ENCODE peak calls at places on chromosomes 4 and X, in nine cellular contexts. G is suprapubic skin, N is sigmoid colon, P is H1, R is transverse colon, I is stomach, Y is ovary, F is K562, C is upper lobe of left lung. B is an unnamed sample. For H3K36me3, the result is how much of the 10 kb centered on the place peaks cover.

GRCh38 chrX:8803326-8803725 is 2.1 kb upstream of the FAM9A start:
- DNase-seq in C (no peak), P (no peak), R (no peak), G (no peak), I (no peak), N (no peak), F (no peak), Y (no peak), B (no peak)

GRCh38 chr4:165600959-165601674 is 222.3 kb downstream of the CPE start:
- DNase-seq in P (no peak), F (no peak), Y (no peak), N (no peak), I (no peak), R (no peak), G (no peak), C (no peak), B (no peak)

GRCh38 chr4:131348258-131348657 is 1800.8 kb upstream of the PCDH10 start:
- DNase-seq in C (no peak), Y (no peak), N (no peak), F (no peak), R (no peak), P (no peak), G (no peak), I (no peak), B (no peak)

GRCh38 chrX:11665144-11666040 is at the start of gene ARHGAP6:
- DNase-seq in R (peak), G (no peak), I (no peak), P (no peak), C (peak), F (no peak), N (peak), Y (peak), B (peak)

GRCh38 chr4:148651991-148652390 is 209.8 kb upstream of the NR3C2 start:
- DNase-seq in Y (no peak), R (no peak), F (no peak), G (no peak), I (no peak), P (no peak), C (no peak), N (no peak), B (no peak)

GRCh38 chrX:34619920-34620319 is 37.2 kb downstream of the TMEM47 start:
- DNase-seq in F (no peak), P (no peak), N (no peak), R (no peak), I (no peak), G (no peak), C (no peak), Y (no peak), B (no peak)

GRCh38 chrX:139974496-139974895 is 9.2 kb upstream of the CXorf66 start:
- DNase-seq in Y (no peak), G (no peak), N (no peak), F (no peak), R (no peak), C (no peak), P (no peak), I (no peak), B (no peak)

GRCh38 chrX:20139966-20140365 is 1.7 kb downstream of the EIF1AX start:
- DNase-seq in R (no peak), I (no peak), N (no peak), F (no peak), P (no peak), G (no peak), Y (no peak), C (no peak), B (no peak)

GRCh38 chrX:90883479-90883878 is 551.2 kb upstream of the PABPC5 start:
- DNase-seq in Y (no peak), N (no peak), C (no peak), G (no peak), P (no peak), F (no peak), I (no peak), R (no peak), B (no peak)

GRCh38 chr4:119299221-119300071 is 22.5 kb downstream of the FABP2 start:
- DNase-seq in C (no peak), P (no peak), F (peak), N (no peak), R (no peak), I (no peak), G (no peak), Y (no peak), B (no peak)

GRCh38 chr4:105158837-105159236 is 12.2 kb downstream of the TET2 start:
- DNase-seq in N (peak), P (no peak), C (no peak), G (no peak), R (no peak), F (no peak), I (no peak), Y (peak), B (no peak)

GRCh38 chr4:1711055-1711905 is 839 bp downstream of the SLBP start:
- DNase-seq in R (peak), Y (peak), P (no peak), G (no peak), F (peak), C (no peak), N (peak), I (peak), B (no peak)

GRCh38 chr4:113094802-113095201 is 45.3 kb downstream of the ANK2 start:
- DNase-seq in G (no peak), P (no peak), F (peak), N (no peak), C (no peak), I (no peak), Y (no peak), R (no peak), B (no peak)

GRCh38 chrX:101693476-101693875 is 33.8 kb upstream of the ARMCX2 start:
- DNase-seq in I (no peak), G (no peak), P (no peak), C (no peak), R (no peak), Y (no peak), F (no peak), N (no peak), B (no peak)

GRCh38 chrX:106748377-106748776 is 21.9 kb downstream of the RNF128 start:
- DNase-seq in N (no peak), Y (no peak), I (no peak), G (no peak), P (no peak), C (no peak), F (no peak), R (no peak), B (no peak)

GRCh38 chrX:77119706-77120105 is 327.5 kb upstream of the FGF16 start:
- DNase-seq in G (no peak), C (no peak), R (no peak), I (no peak), F (no peak), N (no peak), P (no peak), Y (no peak), B (no peak)

GRCh38 chrX:108331126-108331909 is 106.9 kb downstream of the COL4A6 start:
- DNase-seq in Y (no peak), R (no peak), I (no peak), N (no peak), F (no peak), C (no peak), P (no peak), G (no peak), B (no peak)

GRCh38 chr4:177108708-177109107 is 201.0 kb upstream of the NEIL3 start:
- DNase-seq in P (no peak), R (no peak), Y (no peak), G (no peak), I (no peak), F (no peak), C (no peak), N (no peak), B (no peak)

GRCh38 chr4:108433832-108434231 is 186.5 kb upstream of the RPL34 start:
- DNase-seq in G (no peak), I (no peak), C (no peak), P (no peak), N (no peak), R (no peak), Y (no peak), F (no peak), B (no peak)

GRCh38 chrX:18422886-18423285 is 2.5 kb upstream of the CDKL5 start:
- DNase-seq in Y (no peak), F (no peak), P (no peak), N (no peak), I (no peak), C (no peak), R (no peak), G (no peak), B (no peak)

GRCh38 chr4:140135529-140136021 is 18.4 kb downstream of the MAML3 start:
- DNase-seq in C (no peak), Y (peak), R (peak), N (peak), F (no peak), P (no peak), I (no peak), G (no peak), B (peak)

GRCh38 chr4:138110815-138111214 is 131.3 kb downstream of the SLC7A11 start:
- DNase-seq in G (no peak), P (no peak), F (no peak), Y (no peak), C (no peak), I (no peak), N (no peak), R (no peak), B (no peak)

GRCh38 chr4:98688416-98689290 is 30.2 kb upstream of the TSPAN5 start:
- DNase-seq in R (no peak), N (no peak), I (no peak), Y (no peak), G (no peak), F (peak), P (no peak), C (no peak), B (no peak)

GRCh38 chrX:30618160-30618765 is 35.0 kb upstream of the GK start:
- DNase-seq in P (peak), Y (no peak), G (no peak), F (peak), R (no peak), I (no peak), N (no peak), C (no peak), B (no peak)

GRCh38 chrX:47562615-47563243 is 1.7 kb downstream of the ARAF start:
- DNase-seq in N (no peak), I (no peak), G (no peak), R (no peak), F (no peak), P (no peak), C (no peak), Y (no peak), B (no peak)

GRCh38 chr4:189660737-189661330 is 279.8 kb upstream of the FRG1 start:
- DNase-seq in G (no peak), Y (peak), F (no peak), R (no peak), C (no peak), P (no peak), I (no peak), N (no peak), B (no peak)

GRCh38 chrX:69093960-69094935 is 71.0 kb downstream of the PJA1 start:
- DNase-seq in C (no peak), G (no peak), P (no peak), N (peak), I (peak), R (peak), F (peak), Y (no peak), B (peak)

GRCh38 chr4:92359481-92359880 is 55.7 kb downstream of the GRID2 start:
- DNase-seq in R (no peak), C (no peak), F (no peak), G (no peak), Y (no peak), N (no peak), P (no peak), I (peak), B (no peak)

GRCh38 chr4:7813674-7814073 is 126.0 kb downstream of the AFAP1 start:
- DNase-seq in Y (no peak), G (no peak), F (no peak), C (no peak), R (no peak), I (no peak), N (peak), P (no peak), B (no peak)

GRCh38 chr4:59729321-59729720 is 1470.8 kb upstream of the ADGRL3 start:
- DNase-seq in F (no peak), C (no peak), Y (no peak), G (no peak), P (no peak), N (no peak), R (no peak), I (no peak), B (no peak)

GRCh38 chr4:110609044-110609750 is 13.7 kb downstream of the PITX2 start:
- DNase-seq in N (no peak), Y (no peak), G (no peak), I (no peak), P (no peak), C (no peak), R (no peak), F (no peak), B (no peak)

GRCh38 chr4:54005475-54005874 is 58.9 kb downstream of the CHIC2 start:
- DNase-seq in I (no peak), N (no peak), R (no peak), F (no peak), Y (no peak), C (no peak), G (no peak), P (no peak), B (no peak)

GRCh38 chrX:139931646-139932076 is 1.2 kb downstream of the ATP11C start:
- DNase-seq in N (no peak), C (no peak), G (no peak), I (no peak), Y (no peak), R (no peak), F (peak), P (no peak), B (no peak)

GRCh38 chr4:73772353-73772752 is 32.0 kb downstream of the CXCL8 start:
- DNase-seq in N (no peak), Y (no peak), I (no peak), G (no peak), R (no peak), P (no peak), F (no peak), C (no peak), B (no peak)

GRCh38 chr4:140642674-140643437 is 74.1 kb upstream of the UCP1 start:
- DNase-seq in P (no peak), G (no peak), I (no peak), C (peak), N (no peak), R (no peak), F (no peak), Y (peak), B (no peak)

GRCh38 chrX:150889131-150889530 is 9.3 kb downstream of the CD99L2 start:
- DNase-seq in Y (no peak), C (no peak), I (no peak), R (no peak), N (no peak), G (no peak), P (no peak), F (no peak), B (no peak)

DNA sequence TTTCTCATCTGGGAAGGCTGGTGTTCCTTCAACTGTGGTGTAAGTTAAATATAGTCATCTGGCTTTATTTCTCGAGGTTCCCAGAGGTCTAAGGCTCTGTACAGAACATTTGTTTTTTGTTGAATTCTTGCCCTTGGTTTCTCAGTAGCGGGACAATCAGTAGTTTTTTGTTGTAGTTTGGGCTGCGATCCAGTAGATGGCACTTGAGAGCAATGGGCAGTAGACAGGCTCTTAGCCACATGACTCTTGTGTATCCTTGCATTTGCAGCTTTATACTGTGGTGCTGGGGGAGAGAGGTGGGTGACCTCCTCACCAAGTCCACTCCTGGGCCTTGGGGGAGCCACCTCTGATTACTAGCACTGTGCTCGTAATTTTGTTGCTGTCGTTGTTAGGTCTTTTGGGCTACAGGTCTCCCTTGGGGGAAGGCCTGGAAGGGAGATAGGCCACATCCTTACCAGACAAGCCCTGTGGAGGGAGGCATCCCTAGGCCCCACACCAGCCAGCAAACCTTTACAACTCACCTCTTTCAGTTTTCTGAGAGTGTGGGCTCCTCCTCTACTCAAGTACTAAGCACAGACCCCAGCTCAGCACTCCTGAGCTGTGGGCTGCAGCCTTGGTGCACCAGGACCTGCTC is 8.1 kb downstream of the ETDB start:
- DNase-seq in F (peak), R (no peak), G (no peak), P (no peak), N (no peak), I (no peak), C (no peak), Y (no peak), B (peak)
- TF ChIP-seq EP300 in F (no peak), R (no peak), G (no peak), P (no peak), N (no peak), I (no peak), C (no peak), Y (no peak), B (no peak)

GRCh38 chr4:101197350-101197749 is 150.0 kb downstream of the PPP3CA start:
- DNase-seq in I (no peak), N (no peak), Y (no peak), G (no peak), R (no peak), C (no peak), P (no peak), F (no peak), B (no peak)

GRCh38 chr4:101187837-101188236 is 159.5 kb downstream of the PPP3CA start:
- DNase-seq in R (no peak), I (no peak), Y (no peak), F (no peak), N (no peak), C (no peak), G (no peak), P (no peak), B (no peak)

GRCh38 chr4:101188906-101189305 is 158.4 kb downstream of the PPP3CA start:
- DNase-seq in I (no peak), P (no peak), R (no peak), C (no peak), Y (no peak), G (no peak), N (no peak), F (no peak), B (no peak)

GRCh38 chr4:101191302-101192098 is 155.8 kb downstream of the PPP3CA start:
- DNase-seq in G (no peak), C (no peak), F (no peak), I (peak), R (peak), Y (peak), N (peak), P (no peak), B (peak)

DNA sequence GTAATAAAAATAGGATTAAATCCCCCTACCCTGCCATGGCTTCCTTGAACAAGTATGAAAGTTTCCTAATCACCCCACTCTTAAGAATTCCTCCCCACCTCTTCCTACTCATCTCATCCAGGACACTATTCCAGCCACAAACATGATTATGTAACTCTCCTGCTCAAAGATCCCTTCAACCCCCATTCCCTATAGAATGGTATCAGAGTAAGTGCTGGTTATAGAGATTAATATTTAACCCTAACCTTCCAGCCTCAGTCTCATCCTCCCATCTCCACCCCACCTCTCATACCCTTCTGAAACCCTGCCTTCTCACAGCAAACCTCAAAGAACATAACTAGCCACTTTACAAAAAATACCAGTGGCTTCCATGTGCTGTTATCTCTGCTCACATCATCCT is 155.1 kb downstream of the PPP3CA start:
- DNase-seq in Y (no peak), G (no peak), N (no peak), F (no peak), P (no peak), R (no peak), I (no peak), C (no peak), B (no peak)
- H3K36me3 ChIP-seq in Y (under half), G (under half), N (under half), F (under half), P (under half), R (under half), I (under half), C (under half), B (under half)

GRCh38 chrX:95318882-95319281 is 1365.8 kb upstream of the DIAPH2 start:
- DNase-seq in F (peak), P (peak), N (no peak), Y (no peak), C (no peak), I (no peak), G (no peak), R (no peak), B (no peak)
- TF ChIP-seq CTCF in F (no peak), P (peak), N (no peak), Y (no peak), C (no peak), I (no peak), G (no peak), R (no peak), B (no peak)

DNA sequence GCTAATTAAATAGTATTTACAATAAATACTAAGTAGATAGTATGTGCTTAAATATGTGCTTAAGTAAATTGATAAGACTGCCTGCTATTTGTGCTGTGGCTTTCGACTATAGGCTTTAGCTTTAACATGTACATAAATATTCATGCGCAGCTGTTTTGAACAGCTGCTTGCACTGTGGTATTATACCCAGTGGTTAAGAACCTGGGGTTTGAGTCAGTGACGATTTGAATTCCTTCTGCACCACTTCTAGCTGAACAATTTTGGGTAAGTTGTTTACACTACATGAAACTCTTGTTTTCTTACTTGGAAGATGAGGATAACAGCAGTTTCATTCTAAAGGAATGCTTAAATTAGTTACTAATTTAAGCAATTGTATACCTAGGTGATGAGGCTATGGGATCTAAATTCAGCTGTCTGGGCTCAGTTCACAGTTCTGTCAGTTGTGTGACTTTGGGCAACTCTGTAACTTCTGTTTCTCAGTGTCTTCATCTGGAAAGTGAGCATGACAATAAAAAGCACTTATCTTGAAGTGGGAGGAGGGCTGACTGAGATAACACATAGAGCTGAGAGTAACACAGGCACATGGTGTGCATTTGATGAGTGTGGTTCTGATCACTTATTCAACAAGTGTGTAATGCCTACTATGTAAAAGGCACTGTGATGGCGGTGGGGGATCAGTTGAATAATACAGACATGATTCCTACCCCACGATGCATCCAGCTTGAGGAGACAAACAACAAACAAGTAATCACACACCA is 37.0 kb downstream of the HPGDS start:
- DNase-seq in C (no peak), G (no peak), P (no peak), Y (no peak), R (no peak), N (no peak), F (peak), I (no peak), B (no peak)
- TF ChIP-seq EP300 in C (no peak), G (no peak), P (no peak), Y (no peak), R (no peak), N (no peak), F (no peak), I (no peak), B (no peak)

GRCh38 chr4:4317496-4318232 is 27.6 kb downstream of the ZBTB49 start:
- DNase-seq in R (no peak), G (peak), N (peak), I (no peak), P (no peak), C (peak), F (no peak), Y (no peak), B (no peak)

GRCh38 chr4:4323705-4324534 is 33.9 kb downstream of the ZBTB49 start:
- DNase-seq in G (peak), C (no peak), I (no peak), Y (no peak), F (peak), N (peak), R (no peak), P (no peak), B (no peak)

GRCh38 chr4:4320951-4321714 is 31.1 kb downstream of the ZBTB49 start:
- DNase-seq in N (peak), F (peak), I (no peak), G (no peak), C (peak), P (no peak), R (no peak), Y (no peak), B (no peak)

GRCh38 chr4:4321951-4322688 is 32.1 kb downstream of the ZBTB49 start:
- DNase-seq in F (no peak), I (no peak), N (peak), P (no peak), C (no peak), G (no peak), Y (no peak), R (no peak), B (no peak)

GRCh38 chr4:4320528-4320927 is 30.5 kb downstream of the ZBTB49 start:
- DNase-seq in I (no peak), G (peak), F (no peak), P (no peak), C (no peak), R (no peak), Y (no peak), N (peak), B (no peak)
- H3K36me3 ChIP-seq in I (under half), G (half or more), F (under half), P (under half), C (half or more), R (under half), Y (under half), N (half or more), B (under half)